ENCODE peak calls at places on chromosomes 1 and 21, in seven cellular contexts. One of them, this sample, is unnamed.

GRCh38 chr1:30684881-30685795 is 38.2 kb downstream of the MATN1 start:
- DNase-seq in Right ventricle myocardium superior: no peak
- DNase-seq in fibroblast of the conjunctiva: no peak
- DNase-seq in Daoy: no peak
- DNase-seq in A549: peak; percentile 17
- DNase-seq in activated CD4-positive, alpha-beta T cell treated with anti-CD3 and anti-CD28 coated beads, Interleukin-2, amount 10 ng/mL, durations not matched to agents 7 days and 5 days: no peak
- DNase-seq in germinal center: no peak
- DNase-seq in this sample: peak; percentile 24

GRCh38 chr1:183841950-183842816 is 37.3 kb downstream of the RGL1 start:
- DNase-seq in Daoy: peak; percentile 86
- DNase-seq in Right ventricle myocardium superior: peak; percentile 35
- DNase-seq in activated CD4-positive, alpha-beta T cell treated with anti-CD3 and anti-CD28 coated beads, Interleukin-2, amount 10 ng/mL, durations not matched to agents 7 days and 5 days: peak; percentile 35
- DNase-seq in germinal center: peak; percentile 7
- DNase-seq in A549: no peak
- DNase-seq in fibroblast of the conjunctiva: peak; percentile 91
- DNase-seq in this sample: peak; percentile 76

GRCh38 chr1:201385299-201385891 is 7.9 kb upstream of the TNNT2 start:
- DNase-seq in Right ventricle myocardium superior: peak; percentile 75
- DNase-seq in fibroblast of the conjunctiva: no peak
- DNase-seq in germinal center: peak; percentile 70
- DNase-seq in activated CD4-positive, alpha-beta T cell treated with anti-CD3 and anti-CD28 coated beads, Interleukin-2, amount 10 ng/mL, durations not matched to agents 7 days and 5 days: peak; percentile 48
- DNase-seq in A549: peak; percentile 61
- DNase-seq in Daoy: peak; percentile 70
- DNase-seq in this sample: peak; percentile 99

GRCh38 chr1:10398278-10398733 is 558 bp upstream of the PGD start:
- DNase-seq in activated CD4-positive, alpha-beta T cell treated with anti-CD3 and anti-CD28 coated beads, Interleukin-2, amount 10 ng/mL, durations not matched to agents 7 days and 5 days: no peak
- DNase-seq in Daoy: no peak
- DNase-seq in germinal center: no peak
- DNase-seq in Right ventricle myocardium superior: no peak
- DNase-seq in fibroblast of the conjunctiva: no peak
- DNase-seq in A549: no peak
- DNase-seq in this sample: no peak

GRCh38 chr1:116855788-116856187 is 53.9 kb upstream of the PTGFRN start:
- DNase-seq in Right ventricle myocardium superior: no peak
- DNase-seq in A549: no peak
- DNase-seq in Daoy: peak; percentile 82
- DNase-seq in activated CD4-positive, alpha-beta T cell treated with anti-CD3 and anti-CD28 coated beads, Interleukin-2, amount 10 ng/mL, durations not matched to agents 7 days and 5 days: no peak
- DNase-seq in germinal center: no peak
- DNase-seq in fibroblast of the conjunctiva: peak; percentile 69
- DNase-seq in this sample: no peak

GRCh38 chr1:1548591-1548990 is 8.2 kb upstream of the TMEM240 start:
- DNase-seq in Right ventricle myocardium superior: no peak
- DNase-seq in fibroblast of the conjunctiva: no peak
- DNase-seq in A549: no peak
- DNase-seq in activated CD4-positive, alpha-beta T cell treated with anti-CD3 and anti-CD28 coated beads, Interleukin-2, amount 10 ng/mL, durations not matched to agents 7 days and 5 days: no peak
- DNase-seq in Daoy: no peak
- DNase-seq in germinal center: no peak
- DNase-seq in this sample: no peak

GRCh38 chr1:5951846-5952410 is 40.3 kb downstream of the NPHP4 start:
- DNase-seq in Right ventricle myocardium superior: no peak
- DNase-seq in A549: no peak
- DNase-seq in germinal center: no peak
- DNase-seq in Daoy: no peak
- DNase-seq in activated CD4-positive, alpha-beta T cell treated with anti-CD3 and anti-CD28 coated beads, Interleukin-2, amount 10 ng/mL, durations not matched to agents 7 days and 5 days: no peak
- DNase-seq in fibroblast of the conjunctiva: no peak
- DNase-seq in this sample: no peak

GRCh38 chr21:37153193-37153934 is 80.3 kb downstream of the TTC3 start:
- DNase-seq in activated CD4-positive, alpha-beta T cell treated with anti-CD3 and anti-CD28 coated beads, Interleukin-2, amount 10 ng/mL, durations not matched to agents 7 days and 5 days: no peak
- DNase-seq in germinal center: no peak
- DNase-seq in fibroblast of the conjunctiva: peak; percentile 48
- DNase-seq in Right ventricle myocardium superior: no peak
- DNase-seq in A549: no peak
- DNase-seq in Daoy: no peak
- DNase-seq in this sample: peak; percentile 94

GRCh38 chr1:201660931-201661822 is 122.2 kb downstream of the NAV1 start:
- DNase-seq in Right ventricle myocardium superior: no peak
- DNase-seq in activated CD4-positive, alpha-beta T cell treated with anti-CD3 and anti-CD28 coated beads, Interleukin-2, amount 10 ng/mL, durations not matched to agents 7 days and 5 days: no peak
- DNase-seq in germinal center: no peak
- DNase-seq in Daoy: no peak
- DNase-seq in fibroblast of the conjunctiva: no peak
- DNase-seq in A549: no peak
- DNase-seq in this sample: no peak

GRCh38 chr1:112689842-112690237 is 15.4 kb downstream of the MOV10 start:
- DNase-seq in germinal center: no peak
- DNase-seq in A549: no peak
- DNase-seq in Right ventricle myocardium superior: no peak
- DNase-seq in Daoy: no peak
- DNase-seq in fibroblast of the conjunctiva: no peak
- DNase-seq in activated CD4-positive, alpha-beta T cell treated with anti-CD3 and anti-CD28 coated beads, Interleukin-2, amount 10 ng/mL, durations not matched to agents 7 days and 5 days: no peak
- DNase-seq in this sample: no peak

GRCh38 chr1:219236933-219237610 is 63.4 kb downstream of the LYPLAL1 start:
- DNase-seq in fibroblast of the conjunctiva: no peak
- DNase-seq in Right ventricle myocardium superior: no peak
- DNase-seq in activated CD4-positive, alpha-beta T cell treated with anti-CD3 and anti-CD28 coated beads, Interleukin-2, amount 10 ng/mL, durations not matched to agents 7 days and 5 days: no peak
- DNase-seq in Daoy: no peak
- DNase-seq in A549: peak; percentile 55
- DNase-seq in germinal center: no peak
- DNase-seq in this sample: no peak

GRCh38 chr1:151159373-151159772 is 2.9 kb downstream of the TNFAIP8L2 start:
- DNase-seq in A549: no peak
- DNase-seq in germinal center: no peak
- DNase-seq in fibroblast of the conjunctiva: no peak
- DNase-seq in Daoy: no peak
- DNase-seq in Right ventricle myocardium superior: no peak
- DNase-seq in activated CD4-positive, alpha-beta T cell treated with anti-CD3 and anti-CD28 coated beads, Interleukin-2, amount 10 ng/mL, durations not matched to agents 7 days and 5 days: no peak
- DNase-seq in this sample: no peak

GRCh38 chr1:27959792-27960603 is at the start of gene XKR8:
- DNase-seq in Daoy: peak; percentile 82
- DNase-seq in Right ventricle myocardium superior: peak; percentile 90
- DNase-seq in fibroblast of the conjunctiva: peak; percentile 36
- DNase-seq in germinal center: peak; percentile 96
- DNase-seq in activated CD4-positive, alpha-beta T cell treated with anti-CD3 and anti-CD28 coated beads, Interleukin-2, amount 10 ng/mL, durations not matched to agents 7 days and 5 days: peak; percentile 86
- DNase-seq in A549: peak; percentile 76
- DNase-seq in this sample: peak; percentile 79

GRCh38 chr1:223853748-223854147 is 8.0 kb upstream of the TP53BP2 start:
- DNase-seq in Right ventricle myocardium superior: no peak
- DNase-seq in Daoy: no peak
- DNase-seq in fibroblast of the conjunctiva: no peak
- DNase-seq in A549: no peak
- DNase-seq in activated CD4-positive, alpha-beta T cell treated with anti-CD3 and anti-CD28 coated beads, Interleukin-2, amount 10 ng/mL, durations not matched to agents 7 days and 5 days: no peak
- DNase-seq in germinal center: no peak
- DNase-seq in this sample: no peak

GRCh38 chr1:14238472-14239059 is 359.9 kb upstream of the KAZN start:
- DNase-seq in activated CD4-positive, alpha-beta T cell treated with anti-CD3 and anti-CD28 coated beads, Interleukin-2, amount 10 ng/mL, durations not matched to agents 7 days and 5 days: no peak
- DNase-seq in Daoy: no peak
- DNase-seq in fibroblast of the conjunctiva: no peak
- DNase-seq in germinal center: no peak
- DNase-seq in Right ventricle myocardium superior: peak; percentile 79
- DNase-seq in A549: no peak
- DNase-seq in this sample: no peak

GRCh38 chr1:107997846-107998245 is 32.9 kb upstream of the VAV3 start:
- DNase-seq in activated CD4-positive, alpha-beta T cell treated with anti-CD3 and anti-CD28 coated beads, Interleukin-2, amount 10 ng/mL, durations not matched to agents 7 days and 5 days: no peak
- DNase-seq in A549: no peak
- DNase-seq in Right ventricle myocardium superior: no peak
- DNase-seq in Daoy: no peak
- DNase-seq in fibroblast of the conjunctiva: no peak
- DNase-seq in germinal center: no peak
- DNase-seq in this sample: no peak

GRCh38 chr1:241998412-241998921 is 431 bp downstream of the MAP1LC3C start:
- DNase-seq in germinal center: peak; percentile 57
- DNase-seq in fibroblast of the conjunctiva: peak; percentile 87
- DNase-seq in A549: peak; percentile 89
- DNase-seq in Right ventricle myocardium superior: peak; percentile 81
- DNase-seq in activated CD4-positive, alpha-beta T cell treated with anti-CD3 and anti-CD28 coated beads, Interleukin-2, amount 10 ng/mL, durations not matched to agents 7 days and 5 days: peak; percentile 52
- DNase-seq in Daoy: peak; percentile 86
- DNase-seq in this sample: peak; percentile 94

GRCh38 chr1:248710305-248710900 is 7.8 kb upstream of the OR14I1 start:
- DNase-seq in Right ventricle myocardium superior: no peak
- DNase-seq in germinal center: no peak
- DNase-seq in fibroblast of the conjunctiva: no peak
- DNase-seq in activated CD4-positive, alpha-beta T cell treated with anti-CD3 and anti-CD28 coated beads, Interleukin-2, amount 10 ng/mL, durations not matched to agents 7 days and 5 days: no peak
- DNase-seq in Daoy: no peak
- DNase-seq in A549: no peak
- DNase-seq in this sample: no peak

GRCh38 chr1:34155851-34156250 is 9.2 kb downstream of the CSMD2 start:
- DNase-seq in germinal center: no peak
- DNase-seq in A549: no peak
- DNase-seq in Right ventricle myocardium superior: no peak
- DNase-seq in Daoy: peak; percentile 54
- DNase-seq in activated CD4-positive, alpha-beta T cell treated with anti-CD3 and anti-CD28 coated beads, Interleukin-2, amount 10 ng/mL, durations not matched to agents 7 days and 5 days: no peak
- DNase-seq in fibroblast of the conjunctiva: no peak
- DNase-seq in this sample: no peak

GRCh38 chr1:53663525-53664300 is 75.3 kb downstream of the GLIS1 start:
- DNase-seq in A549: no peak
- DNase-seq in Right ventricle myocardium superior: no peak
- DNase-seq in germinal center: no peak
- DNase-seq in activated CD4-positive, alpha-beta T cell treated with anti-CD3 and anti-CD28 coated beads, Interleukin-2, amount 10 ng/mL, durations not matched to agents 7 days and 5 days: no peak
- DNase-seq in fibroblast of the conjunctiva: no peak
- DNase-seq in Daoy: no peak
- DNase-seq in this sample: no peak

GRCh38 chr1:156583821-156584622 is 4.5 kb downstream of the TTC24 start:
- DNase-seq in Daoy: peak; percentile 76
- DNase-seq in fibroblast of the conjunctiva: peak; percentile 79
- DNase-seq in germinal center: peak; percentile 79
- DNase-seq in Right ventricle myocardium superior: no peak
- DNase-seq in A549: peak; percentile 88
- DNase-seq in activated CD4-positive, alpha-beta T cell treated with anti-CD3 and anti-CD28 coated beads, Interleukin-2, amount 10 ng/mL, durations not matched to agents 7 days and 5 days: peak; percentile 86
- DNase-seq in this sample: peak; percentile 95

GRCh38 chr1:14552246-14552970 is 46.1 kb upstream of the KAZN start:
- DNase-seq in fibroblast of the conjunctiva: no peak
- DNase-seq in Daoy: no peak
- DNase-seq in A549: no peak
- DNase-seq in Right ventricle myocardium superior: no peak
- DNase-seq in activated CD4-positive, alpha-beta T cell treated with anti-CD3 and anti-CD28 coated beads, Interleukin-2, amount 10 ng/mL, durations not matched to agents 7 days and 5 days: no peak
- DNase-seq in germinal center: no peak
- DNase-seq in this sample: no peak

GRCh38 chr21:46598563-46599250 is 6.2 kb downstream of the S100B start:
- DNase-seq in A549: no peak
- DNase-seq in Right ventricle myocardium superior: no peak
- DNase-seq in activated CD4-positive, alpha-beta T cell treated with anti-CD3 and anti-CD28 coated beads, Interleukin-2, amount 10 ng/mL, durations not matched to agents 7 days and 5 days: no peak
- DNase-seq in germinal center: no peak
- DNase-seq in fibroblast of the conjunctiva: no peak
- DNase-seq in Daoy: no peak
- DNase-seq in this sample: no peak

GRCh38 chr1:15684042-15684461 is at the start of gene PLEKHM2:
- DNase-seq in fibroblast of the conjunctiva: no peak
- DNase-seq in A549: no peak
- DNase-seq in Right ventricle myocardium superior: peak; percentile 63
- DNase-seq in Daoy: peak; percentile 68
- DNase-seq in activated CD4-positive, alpha-beta T cell treated with anti-CD3 and anti-CD28 coated beads, Interleukin-2, amount 10 ng/mL, durations not matched to agents 7 days and 5 days: peak; percentile 43
- DNase-seq in germinal center: peak; percentile 79
- DNase-seq in this sample: peak; percentile 49

GRCh38 chr1:26282694-26283019 is 2.8 kb downstream of the SH3BGRL3 start:
- DNase-seq in A549: no peak
- DNase-seq in activated CD4-positive, alpha-beta T cell treated with anti-CD3 and anti-CD28 coated beads, Interleukin-2, amount 10 ng/mL, durations not matched to agents 7 days and 5 days: no peak
- DNase-seq in fibroblast of the conjunctiva: no peak
- DNase-seq in Right ventricle myocardium superior: no peak
- DNase-seq in Daoy: no peak
- DNase-seq in germinal center: no peak
- DNase-seq in this sample: no peak

GRCh38 chr1:20640183-20640597 is 6.9 kb downstream of the PINK1 start:
- DNase-seq in germinal center: peak; percentile 71
- DNase-seq in A549: peak; percentile 45
- DNase-seq in activated CD4-positive, alpha-beta T cell treated with anti-CD3 and anti-CD28 coated beads, Interleukin-2, amount 10 ng/mL, durations not matched to agents 7 days and 5 days: peak; percentile 74
- DNase-seq in Daoy: peak; percentile 52
- DNase-seq in Right ventricle myocardium superior: no peak
- DNase-seq in fibroblast of the conjunctiva: peak; percentile 31
- DNase-seq in this sample: peak; percentile 74

GRCh38 chr1:93585059-93585966 is 96.3 kb downstream of the BCAR3 start:
- DNase-seq in Right ventricle myocardium superior: peak; percentile 95
- DNase-seq in fibroblast of the conjunctiva: no peak
- DNase-seq in activated CD4-positive, alpha-beta T cell treated with anti-CD3 and anti-CD28 coated beads, Interleukin-2, amount 10 ng/mL, durations not matched to agents 7 days and 5 days: no peak
- DNase-seq in A549: peak; percentile 84
- DNase-seq in Daoy: no peak
- DNase-seq in germinal center: no peak
- DNase-seq in this sample: peak; percentile 92

GRCh38 chr1:36924282-36924791 is 110.0 kb downstream of the GRIK3 start:
- DNase-seq in Right ventricle myocardium superior: peak; percentile 61
- DNase-seq in A549: peak; percentile 9
- DNase-seq in germinal center: peak; percentile 30
- DNase-seq in fibroblast of the conjunctiva: no peak
- DNase-seq in activated CD4-positive, alpha-beta T cell treated with anti-CD3 and anti-CD28 coated beads, Interleukin-2, amount 10 ng/mL, durations not matched to agents 7 days and 5 days: peak; percentile 72
- DNase-seq in Daoy: peak; percentile 62
- DNase-seq in this sample: peak; percentile 60

GRCh38 chr1:115179397-115179835 is 90.1 kb upstream of the TSPAN2 start:
- DNase-seq in Right ventricle myocardium superior: peak; percentile 80
- DNase-seq in Daoy: peak; percentile 98
- DNase-seq in fibroblast of the conjunctiva: peak; percentile 55
- DNase-seq in germinal center: no peak
- DNase-seq in activated CD4-positive, alpha-beta T cell treated with anti-CD3 and anti-CD28 coated beads, Interleukin-2, amount 10 ng/mL, durations not matched to agents 7 days and 5 days: no peak
- DNase-seq in A549: peak; percentile 89
- DNase-seq in this sample: peak; percentile 95

GRCh38 chr1:79198841-79199240 is 192.3 kb upstream of the ADGRL4 start:
- DNase-seq in germinal center: no peak
- DNase-seq in A549: no peak
- DNase-seq in activated CD4-positive, alpha-beta T cell treated with anti-CD3 and anti-CD28 coated beads, Interleukin-2, amount 10 ng/mL, durations not matched to agents 7 days and 5 days: no peak
- DNase-seq in fibroblast of the conjunctiva: no peak
- DNase-seq in Right ventricle myocardium superior: no peak
- DNase-seq in Daoy: peak; percentile 53
- DNase-seq in this sample: peak; percentile 54